ENCODE peak calls at places on chromosome X, in ten cellular contexts. H is activated CD4-positive, alpha-beta T cell treated with anti-CD3 and anti-CD28 coated beads, Interleukin-2, amount 50 U/mL, for 1 hour; V is naive thymus-derived CD8-positive, alpha-beta T cell; Y is retinal pigment epithelial cell; J is HTR-8/SVneo; P is effector CD8-positive, alpha-beta T cell; M is CD8-positive, alpha-beta T cell; T is heart right ventricle; B is fibroblast of lung; E is psoas muscle. I is an unnamed sample.

GRCh38 chrX:24550166-24550565 is 85.1 kb downstream of the PDK3 start:
- DNase-seq in H (no peak), V (no peak), Y (no peak), J (no peak), P (no peak), M (no peak), T (no peak), B (peak; percentile 44), E (no peak), I (no peak)

GRCh38 chrX:131828482-131828881 is 194.6 kb upstream of the STK26 start:
- DNase-seq in H (no peak), V (no peak), Y (no peak), J (no peak), P (no peak), M (no peak), T (no peak), B (no peak), E (no peak), I (no peak)

GRCh38 chrX:431032-431431 is 44.3 kb upstream of the PPP2R3B start:
- DNase-seq in H (no peak), V (no peak), Y (no peak), J (no peak), P (no peak), M (no peak), T (no peak), B (no peak), E (peak; percentile 14), I (no peak)

GRCh38 chrX:128927363-128927762 is 595.9 kb downstream of the SMARCA1 start:
- DNase-seq in H (no peak), V (no peak), Y (no peak), J (no peak), P (no peak), M (no peak), T (no peak), B (no peak), E (no peak), I (no peak)

GRCh38 chrX:39261446-39262147 is 460.3 kb downstream of the MID1IP1 start:
- DNase-seq in H (no peak), V (no peak), Y (no peak), J (no peak), P (no peak), M (no peak), T (peak; percentile 13), B (peak; percentile 75), E (no peak), I (no peak)

GRCh38 chrX:140712413-140713173 is 3.0 kb downstream of the LINC00632 start:
- DNase-seq in H (peak; percentile 37), V (peak; percentile 34), Y (peak; percentile 54), J (no peak), P (peak; percentile 4), M (no peak), T (peak; percentile 58), B (peak; percentile 65), E (peak; percentile 62), I (no peak)

GRCh38 chrX:64187762-64188150 is 17.8 kb downstream of the AMER1 start:
- DNase-seq in H (no peak), V (no peak), Y (no peak), J (no peak), P (no peak), M (no peak), T (no peak), B (no peak), E (no peak), I (no peak)

GRCh38 chrX:132114607-132115006 is 13.2 kb downstream of the FRMD7 start:
- DNase-seq in H (no peak), V (no peak), Y (no peak), J (no peak), P (no peak), M (no peak), T (no peak), B (no peak), E (no peak), I (no peak)

GRCh38 chrX:104098151-104098808 is 14.0 kb upstream of the ZCCHC18 start:
- DNase-seq in H (peak; percentile 34), V (peak; percentile 32), Y (peak; percentile 47), J (no peak), P (peak; percentile 26), M (peak; percentile 64), T (peak; percentile 56), B (peak; percentile 80), E (no peak), I (peak; percentile 62)

GRCh38 chrX:51743179-51743957 is at the start of gene GSPT2:
- DNase-seq in H (peak; percentile 28), V (peak; percentile 15), Y (peak; percentile 17), J (peak; percentile 11), P (peak; percentile 5), M (peak; percentile 70), T (peak; percentile 74), B (peak; percentile 80), E (peak; percentile 74), I (peak; percentile 36)

GRCh38 chrX:10326578-10326977 is 169.8 kb downstream of the CLCN4 start:
- DNase-seq in H (no peak), V (no peak), Y (no peak), J (no peak), P (no peak), M (no peak), T (peak; percentile 3), B (no peak), E (no peak), I (peak; percentile 4)

GRCh38 chrX:15903186-15903681 is 48.6 kb upstream of the AP1S2 start:
- DNase-seq in H (peak; percentile 1), V (no peak), Y (no peak), J (no peak), P (no peak), M (no peak), T (no peak), B (no peak), E (no peak), I (no peak)

GRCh38 chrX:323721-324628 is 5.4 kb upstream of the GTPBP6 start:
- DNase-seq in H (peak; percentile 44), V (peak; percentile 36), Y (no peak), J (no peak), P (no peak), M (no peak), T (no peak), B (peak; percentile 81), E (peak; percentile 64), I (peak; percentile 16)

GRCh38 chrX:10240918-10241317 is 84.1 kb downstream of the CLCN4 start:
- DNase-seq in H (no peak), V (no peak), Y (no peak), J (no peak), P (no peak), M (no peak), T (no peak), B (peak; percentile 90), E (no peak), I (peak; percentile 63)

GRCh38 chrX:124289443-124289842 is 43.0 kb upstream of the TEX13D start:
- DNase-seq in H (no peak), V (no peak), Y (no peak), J (no peak), P (no peak), M (no peak), T (no peak), B (no peak), E (no peak), I (no peak)

GRCh38 chrX:40313269-40313668 is 215.5 kb upstream of the BCOR start:
- DNase-seq in H (no peak), V (no peak), Y (no peak), J (no peak), P (no peak), M (no peak), T (no peak), B (no peak), E (no peak), I (no peak)

GRCh38 chrX:8815460-8816065 is 14.4 kb upstream of the FAM9A start:
- DNase-seq in H (no peak), V (no peak), Y (no peak), J (peak; percentile 30), P (no peak), M (no peak), T (peak; percentile 13), B (peak; percentile 27), E (no peak), I (no peak)

GRCh38 chrX:104254442-104255115 is at the start of gene ESX1:
- DNase-seq in H (no peak), V (no peak), Y (no peak), J (no peak), P (no peak), M (no peak), T (no peak), B (no peak), E (no peak), I (no peak)

GRCh38 chrX:130772313-130773140 is 130.5 kb downstream of the ENOX2 start:
- DNase-seq in H (no peak), V (no peak), Y (no peak), J (no peak), P (no peak), M (no peak), T (no peak), B (peak; percentile 75), E (no peak), I (peak; percentile 1)

GRCh38 chrX:40403757-40404156 is 177.0 kb upstream of the ATP6AP2 start:
- DNase-seq in H (no peak), V (no peak), Y (no peak), J (no peak), P (no peak), M (no peak), T (no peak), B (no peak), E (no peak), I (no peak)

GRCh38 chrX:15143050-15143824 is 126.6 kb downstream of the ASB9 start:
- DNase-seq in H (peak; percentile 53), V (peak; percentile 6), Y (no peak), J (peak; percentile 31), P (peak; percentile 0), M (peak; percentile 68), T (peak; percentile 15), B (peak; percentile 30), E (no peak), I (no peak)

GRCh38 chrX:149453030-149453429 is 52.1 kb downstream of the IDS start:
- DNase-seq in H (no peak), V (no peak), Y (no peak), J (peak; percentile 5), P (no peak), M (no peak), T (no peak), B (peak; percentile 45), E (no peak), I (no peak)

GRCh38 chrX:50903387-50904027 is 7.0 kb upstream of the BMP15 start:
- DNase-seq in H (no peak), V (no peak), Y (peak; percentile 2), J (no peak), P (no peak), M (no peak), T (peak; percentile 25), B (peak; percentile 30), E (no peak), I (no peak)

GRCh38 chrX:51002160-51002632 is 91.7 kb downstream of the BMP15 start:
- DNase-seq in H (no peak), V (no peak), Y (no peak), J (no peak), P (no peak), M (no peak), T (no peak), B (no peak), E (peak; percentile 62), I (no peak)

GRCh38 chrX:48466696-48467095 is 3.4 kb downstream of the SLC38A5 start:
- DNase-seq in H (no peak), V (no peak), Y (no peak), J (no peak), P (no peak), M (no peak), T (no peak), B (no peak), E (no peak), I (no peak)

GRCh38 chrX:22652596-22652995 is 347.2 kb upstream of the DDX53 start:
- DNase-seq in H (no peak), V (no peak), Y (peak; percentile 62), J (peak; percentile 33), P (no peak), M (no peak), T (peak; percentile 4), B (peak; percentile 56), E (no peak), I (no peak)

GRCh38 chrX:109537324-109537665 is 651 bp downstream of the NXT2 start:
- DNase-seq in H (no peak), V (no peak), Y (peak; percentile 11), J (no peak), P (no peak), M (no peak), T (no peak), B (peak; percentile 71), E (no peak), I (peak; percentile 23)

GRCh38 chrX:87621697-87622096 is 104.1 kb downstream of the KLHL4 start:
- DNase-seq in H (no peak), V (no peak), Y (no peak), J (no peak), P (no peak), M (no peak), T (peak; percentile 3), B (peak; percentile 76), E (no peak), I (no peak)

I was measured in AG09319.